ENCODE peak calls at places on chromosomes 13 and 19, in eight cellular contexts. Y is WTC11, I is body of pancreas, F is HepG2, J is cardiac muscle cell, D is Calu3, T is fibroblast of mammary gland, M is GM06990. K is an unnamed sample.

GRCh38 chr13:35723820-35724219 is 247.3 kb upstream of the MAB21L1 start:
- DNase-seq in Y (no peak), I (no peak), F (peak), J (no peak), D (no peak), T (peak), M (no peak), K (no peak)

GRCh38 chr13:98105929-98106336 is 37.0 kb upstream of the FARP1 start:
- DNase-seq in Y (no peak), I (no peak), F (peak), J (no peak), D (no peak), T (no peak), M (no peak), K (no peak)

GRCh38 chr19:20259615-20260014 is 92.6 kb downstream of the ZNF486 start:
- DNase-seq in Y (no peak), I (no peak), F (no peak), J (no peak), D (no peak), T (no peak), M (no peak), K (no peak)

GRCh38 chr13:84377071-84377470 is 494.8 kb upstream of the SLITRK1 start:
- DNase-seq in Y (no peak), I (no peak), F (no peak), J (no peak), D (no peak), T (no peak), M (no peak), K (no peak)

GRCh38 chr13:73602295-73602694 is 531.9 kb downstream of the KLF12 start:
- DNase-seq in Y (no peak), I (no peak), F (peak), J (no peak), D (no peak), T (peak), M (no peak), K (no peak)

GRCh38 chr13:54945978-54946377 is 1917.4 kb downstream of the OLFM4 start:
- DNase-seq in Y (no peak), I (no peak), F (no peak), J (no peak), D (no peak), T (no peak), M (no peak), K (no peak)

GRCh38 chr19:17328517-17329060 is 6.1 kb downstream of the ANO8 start:
- DNase-seq in Y (peak), I (no peak), F (no peak), J (no peak), D (no peak), T (no peak), M (no peak), K (peak)

GRCh38 chr19:8484331-8484894 is 18.0 kb downstream of the PRAM1 start:
- DNase-seq in Y (no peak), I (no peak), F (no peak), J (no peak), D (no peak), T (no peak), M (no peak), K (no peak)

GRCh38 chr19:7637374-7638256 is 705 bp downstream of the STXBP2 start:
- DNase-seq in Y (no peak), I (peak), F (no peak), J (no peak), D (peak), T (no peak), M (peak), K (no peak)

GRCh38 chr13:23673867-23674605 is 103.8 kb downstream of the TNFRSF19 start:
- DNase-seq in Y (no peak), I (no peak), F (no peak), J (no peak), D (no peak), T (no peak), M (no peak), K (no peak)

GRCh38 chr19:16588089-16588823 is 16.0 kb upstream of the SLC35E1 start:
- DNase-seq in Y (no peak), I (peak), F (no peak), J (peak), D (no peak), T (peak), M (peak), K (peak)

GRCh38 chr13:50400035-50400726 is 384.9 kb downstream of the KCNRG start:
- DNase-seq in Y (no peak), I (peak), F (no peak), J (peak), D (no peak), T (peak), M (no peak), K (no peak)

GRCh38 chr13:75226092-75226491 is 255.9 kb downstream of the TBC1D4 start:
- DNase-seq in Y (peak), I (no peak), F (no peak), J (no peak), D (peak), T (peak), M (no peak), K (no peak)

GRCh38 chr19:6723108-6723618 is 2.7 kb upstream of the C3 start:
- DNase-seq in Y (no peak), I (peak), F (peak), J (no peak), D (peak), T (peak), M (no peak), K (no peak)

GRCh38 chr13:36885901-36886300 is 34.1 kb downstream of the SMAD9 start:
- DNase-seq in Y (no peak), I (no peak), F (no peak), J (peak), D (no peak), T (no peak), M (no peak), K (no peak)

GRCh38 chr13:76014618-76015315 is 378.6 kb downstream of the LMO7 start:
- DNase-seq in Y (no peak), I (no peak), F (no peak), J (peak), D (peak), T (peak), M (no peak), K (no peak)

GRCh38 chr13:76879211-76879875 is 6.9 kb downstream of the KCTD12 start:
- DNase-seq in Y (no peak), I (peak), F (no peak), J (no peak), D (no peak), T (peak), M (peak), K (peak)

GRCh38 chr13:109999659-110000533 is 213.5 kb upstream of the IRS2 start:
- DNase-seq in Y (no peak), I (no peak), F (no peak), J (no peak), D (no peak), T (no peak), M (no peak), K (no peak)

GRCh38 chr13:95745289-95745688 is 68.3 kb downstream of the DNAJC3 start:
- DNase-seq in Y (no peak), I (no peak), F (no peak), J (peak), D (no peak), T (no peak), M (no peak), K (no peak)

GRCh38 chr13:45604892-45605291 is 10.6 kb downstream of the ERICH6B start:
- DNase-seq in Y (peak), I (no peak), F (no peak), J (no peak), D (no peak), T (no peak), M (no peak), K (no peak)

GRCh38 chr19:4232614-4233281 is 3.4 kb downstream of the EBI3 start:
- DNase-seq in Y (no peak), I (no peak), F (no peak), J (no peak), D (no peak), T (no peak), M (peak), K (no peak)

GRCh38 chr19:8392017-8392591 is 1.9 kb downstream of the RAB11B start:
- DNase-seq in Y (no peak), I (peak), F (no peak), J (no peak), D (no peak), T (peak), M (no peak), K (no peak)

GRCh38 chr13:33743438-33744368 is 74.2 kb upstream of the RFC3 start:
- DNase-seq in Y (no peak), I (no peak), F (peak), J (no peak), D (no peak), T (no peak), M (peak), K (no peak)

GRCh38 chr13:42066542-42066941 is 18.1 kb downstream of the DGKH start:
- DNase-seq in Y (no peak), I (no peak), F (no peak), J (no peak), D (no peak), T (peak), M (no peak), K (no peak)

GRCh38 chr13:45833663-45834062 is 17.9 kb downstream of the SIAH3 start:
- DNase-seq in Y (no peak), I (peak), F (no peak), J (no peak), D (peak), T (peak), M (no peak), K (no peak)

GRCh38 chr13:61410669-61411297 is 4.9 kb downstream of the PCDH20 start:
- DNase-seq in Y (no peak), I (no peak), F (peak), J (peak), D (no peak), T (peak), M (no peak), K (peak)

GRCh38 chr19:2567580-2567979 is 91.7 kb downstream of the GADD45B start:
- DNase-seq in Y (peak), I (peak), F (no peak), J (no peak), D (no peak), T (no peak), M (no peak), K (no peak)

GRCh38 chr19:32363632-32364031 is 18.2 kb downstream of the ZNF507 start:
- DNase-seq in Y (no peak), I (no peak), F (no peak), J (no peak), D (no peak), T (no peak), M (no peak), K (no peak)

GRCh38 chr19:8631425-8631819 is 989 bp downstream of the NFILZ start:
- DNase-seq in Y (no peak), I (peak), F (peak), J (no peak), D (no peak), T (no peak), M (no peak), K (no peak)

GRCh38 chr19:18649371-18650047 is 12.7 kb downstream of the KLHL26 start:
- DNase-seq in Y (no peak), I (peak), F (no peak), J (peak), D (no peak), T (peak), M (no peak), K (peak)

GRCh38 chr13:42333613-42334328 is 61.8 kb downstream of the AKAP11 start:
- DNase-seq in Y (no peak), I (no peak), F (peak), J (peak), D (peak), T (peak), M (peak), K (peak)

GRCh38 chr13:72920097-72920496 is 138.2 kb downstream of the PIBF1 start:
- DNase-seq in Y (no peak), I (peak), F (no peak), J (no peak), D (no peak), T (no peak), M (no peak), K (no peak)

GRCh38 chr13:51637852-51638496 is 53.7 kb downstream of the WDFY2 start:
- DNase-seq in Y (no peak), I (no peak), F (no peak), J (no peak), D (no peak), T (no peak), M (no peak), K (no peak)

GRCh38 chr13:101880581-101880980 is 428.1 kb downstream of the ITGBL1 start:
- DNase-seq in Y (no peak), I (no peak), F (no peak), J (no peak), D (no peak), T (no peak), M (peak), K (no peak)

GRCh38 chr19:3508771-3509535 is 2.8 kb downstream of the FZR1 start:
- DNase-seq in Y (no peak), I (no peak), F (no peak), J (no peak), D (no peak), T (no peak), M (no peak), K (no peak)

DNA sequence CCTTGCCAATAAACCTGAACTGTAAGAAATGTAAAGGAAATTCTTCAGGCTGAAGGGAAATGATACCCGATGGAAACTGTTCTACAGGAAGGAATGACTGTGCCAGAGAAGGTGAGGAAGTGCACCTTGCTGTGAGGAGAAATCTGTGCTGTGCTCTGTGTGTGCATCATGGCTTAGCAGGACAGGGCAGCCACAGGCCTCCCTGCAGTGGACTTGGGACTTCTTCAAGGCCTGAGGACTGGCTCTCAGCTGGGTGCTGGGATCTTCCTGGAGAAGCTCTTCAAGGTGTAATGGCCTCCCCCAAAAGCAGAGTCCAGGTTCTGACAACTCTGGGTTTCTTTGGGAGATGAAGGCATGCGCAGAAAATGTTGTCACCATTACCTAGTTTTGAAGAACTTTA is 145.1 kb downstream of the UQCRFS1 start:
- DNase-seq in Y (no peak), I (no peak), F (no peak), J (no peak), D (no peak), T (no peak), M (no peak), K (no peak)
- TF ChIP-seq CTCF in Y (no peak), I (no peak), F (no peak), J (no peak), D (no peak), T (no peak), M (no peak), K (no peak)

DNA sequence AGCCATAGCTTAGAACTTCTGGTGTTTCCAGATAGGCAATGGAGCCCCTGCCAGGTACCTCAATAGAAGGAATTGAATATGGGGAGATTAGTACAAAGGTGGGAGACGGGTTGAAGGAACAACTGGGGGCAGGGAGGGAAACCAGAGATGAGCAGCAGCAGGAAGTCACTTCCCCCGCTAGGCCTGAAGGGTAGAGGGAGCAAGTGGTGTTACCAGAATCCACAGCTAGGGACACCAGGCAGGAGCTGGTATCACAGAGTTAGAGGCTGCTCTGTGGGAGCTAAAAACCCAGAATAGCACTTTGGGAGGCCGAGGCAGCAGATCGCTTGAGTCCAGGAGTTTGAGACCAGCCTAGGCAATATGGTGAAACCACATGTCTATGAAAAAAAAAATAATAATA is 15.3 kb upstream of the HNRNPUL1 start:
- DNase-seq in Y (no peak), I (no peak), F (no peak), J (no peak), D (no peak), T (no peak), M (no peak), K (no peak)
- TF ChIP-seq CTCF in Y (no peak), I (no peak), F (no peak), J (no peak), D (no peak), T (no peak), M (no peak), K (no peak)

GRCh38 chr19:36030264-36031148 is 2.2 kb downstream of the CLIP3 start:
- DNase-seq in Y (no peak), I (no peak), F (no peak), J (no peak), D (no peak), T (peak), M (no peak), K (no peak)
- TF ChIP-seq CTCF in Y (no peak), I (no peak), F (no peak), J (peak), D (no peak), T (peak), M (peak), K (no peak)

GRCh38 chr13:113731192-113732175 is 27.5 kb upstream of the TMEM255B start:
- DNase-seq in Y (no peak), I (no peak), F (no peak), J (no peak), D (no peak), T (no peak), M (no peak), K (no peak)
- TF ChIP-seq CTCF in Y (no peak), I (no peak), F (peak), J (no peak), D (no peak), T (no peak), M (no peak), K (no peak)

GRCh38 chr19:35790981-35791813 is 15.8 kb downstream of the ARHGAP33 start:
- DNase-seq in Y (no peak), I (peak), F (peak), J (no peak), D (no peak), T (no peak), M (no peak), K (no peak)
- TF ChIP-seq CTCF in Y (no peak), I (no peak), F (peak), J (no peak), D (no peak), T (peak), M (peak), K (peak)

DNA sequence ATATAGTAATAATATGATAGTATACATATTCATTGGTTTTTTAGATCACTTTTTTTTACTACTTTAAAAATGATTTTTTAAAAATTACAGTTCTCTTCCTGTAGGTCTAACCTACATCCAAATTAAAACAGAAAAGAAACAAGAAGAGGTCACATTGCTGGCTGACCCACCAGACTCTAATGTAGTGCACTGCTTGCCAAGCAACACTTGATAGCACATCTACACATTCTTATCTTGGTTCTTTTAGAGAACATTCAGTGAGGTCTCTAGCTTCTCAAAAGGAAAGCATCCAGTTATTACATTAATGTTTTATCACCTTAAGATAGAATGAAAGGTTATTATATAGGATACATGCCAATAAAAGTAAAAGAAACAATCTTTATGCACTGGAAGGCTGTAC is 35.6 kb downstream of the NDFIP2 start:
- DNase-seq in Y (no peak), I (no peak), F (no peak), J (no peak), D (no peak), T (no peak), M (no peak), K (no peak)
- TF ChIP-seq CTCF in Y (no peak), I (no peak), F (no peak), J (no peak), D (no peak), T (no peak), M (no peak), K (no peak)

GRCh38 chr19:48006762-48007161 is 12.3 kb downstream of the ELSPBP1 start:
- DNase-seq in Y (peak), I (no peak), F (peak), J (no peak), D (peak), T (no peak), M (no peak), K (no peak)
- TF ChIP-seq CTCF in Y (peak), I (no peak), F (peak), J (no peak), D (peak), T (peak), M (peak), K (peak)